ENCODE peak calls at places on chromosomes 3 and 15, in six cellular contexts. A is prostate gland, O is NCI-H2227 treated with DMSO at 0.1 percent for 48 hours, E is DMS 273 treated with DMSO at 0.1 percent for 48 hours, V is LoVo, N is NCI-H187. R is an unnamed sample.

GRCh38 chr3:186171528-186171927 is 62.6 kb upstream of the ETV5 start:
- DNase-seq in A (no peak), O (no peak), E (no peak), V (no peak), N (no peak), R (no peak)

GRCh38 chr3:16513141-16514020 is at the start of gene RFTN1:
- DNase-seq in A (no peak), O (peak), E (no peak), V (no peak), N (no peak), R (no peak)

GRCh38 chr3:173876476-173876875 is 478.9 kb downstream of the NLGN1 start:
- DNase-seq in A (no peak), O (peak), E (no peak), V (no peak), N (no peak), R (no peak)

GRCh38 chr15:43153269-43153668 is 19.9 kb downstream of the TMEM62 start:
- DNase-seq in A (no peak), O (no peak), E (no peak), V (no peak), N (no peak), R (no peak)

GRCh38 chr3:177145402-177145801 is 51.9 kb downstream of the TBL1XR1 start:
- DNase-seq in A (no peak), O (peak), E (no peak), V (no peak), N (no peak), R (no peak)

GRCh38 chr3:167820114-167820865 is 84.8 kb downstream of the SERPINI1 start:
- DNase-seq in A (no peak), O (no peak), E (no peak), V (no peak), N (no peak), R (no peak)

GRCh38 chr15:66935688-66936087 is 129.7 kb upstream of the SMAD3 start:
- DNase-seq in A (no peak), O (no peak), E (no peak), V (no peak), N (no peak), R (no peak)

GRCh38 chr15:25333049-25333448 is 105.8 kb downstream of the UBE3A start:
- DNase-seq in A (no peak), O (no peak), E (no peak), V (no peak), N (no peak), R (no peak)

GRCh38 chr15:27628486-27628885 is 470.6 kb downstream of the OCA2 start:
- DNase-seq in A (no peak), O (no peak), E (no peak), V (no peak), N (no peak), R (no peak)

GRCh38 chr3:125142418-125142778 is 70.2 kb downstream of the SLC12A8 start:
- DNase-seq in A (no peak), O (no peak), E (no peak), V (no peak), N (no peak), R (no peak)

GRCh38 chr15:67366904-67367303 is 112.3 kb downstream of the IQCH start:
- DNase-seq in A (no peak), O (no peak), E (no peak), V (no peak), N (no peak), R (no peak)

GRCh38 chr15:98914626-98915025 is 93.0 kb downstream of the PGPEP1L start:
- DNase-seq in A (peak), O (no peak), E (no peak), V (no peak), N (no peak), R (no peak)

GRCh38 chr3:50539887-50540286 is 27.7 kb downstream of the C3orf18 start:
- DNase-seq in A (peak), O (no peak), E (no peak), V (no peak), N (no peak), R (no peak)

GRCh38 chr3:97821413-97821809 is 400 bp upstream of the CRYBG3 start:
- DNase-seq in A (peak), O (no peak), E (peak), V (no peak), N (no peak), R (no peak)

GRCh38 chr15:92801412-92801773 is 98.7 kb upstream of the CHD2 start:
- DNase-seq in A (no peak), O (no peak), E (no peak), V (peak), N (no peak), R (no peak)

GRCh38 chr3:57127849-57128566 is 37.1 kb downstream of the IL17RD start:
- DNase-seq in A (no peak), O (no peak), E (no peak), V (no peak), N (no peak), R (no peak)